ENCODE peak calls at places on chromosomes 11 and 22, in four cellular contexts. One of them, this sample, is unnamed. For H3K27me3, the result is how much of the 10 kb centered on the place peaks cover.

GRCh38 chr11:113142508-113142907 is 171.9 kb upstream of the TTC12 start:
- DNase-seq in left lung: no peak
- DNase-seq in mesenchymal stem cell: no peak
- DNase-seq in Panc1: no peak
- DNase-seq in this sample: no peak

GRCh38 chr22:28817919-28818859 is 17.8 kb upstream of the XBP1 start:
- DNase-seq in left lung: no peak
- DNase-seq in mesenchymal stem cell: no peak
- DNase-seq in Panc1: no peak
- DNase-seq in this sample: peak

GRCh38 chr22:39631381-39631780 is 60.8 kb downstream of the CACNA1I start:
- DNase-seq in left lung: peak
- DNase-seq in mesenchymal stem cell: no peak
- DNase-seq in Panc1: no peak
- DNase-seq in this sample: no peak

GRCh38 chr11:64597671-64598101 is 6.7 kb downstream of the SLC22A12 start:
- DNase-seq in left lung: peak
- DNase-seq in mesenchymal stem cell: no peak
- DNase-seq in Panc1: no peak
- DNase-seq in this sample: no peak

GRCh38 chr11:125338886-125339811 is 156.9 kb downstream of the FEZ1 start:
- DNase-seq in left lung: no peak
- DNase-seq in mesenchymal stem cell: peak
- DNase-seq in Panc1: no peak
- DNase-seq in this sample: no peak

GRCh38 chr22:27107824-27108223 is 450.4 kb downstream of the MIAT start:
- DNase-seq in left lung: no peak
- DNase-seq in mesenchymal stem cell: peak
- DNase-seq in Panc1: no peak
- DNase-seq in this sample: peak

GRCh38 chr22:30087611-30088010 is 7.3 kb downstream of the HORMAD2 start:
- DNase-seq in left lung: no peak
- DNase-seq in mesenchymal stem cell: no peak
- DNase-seq in Panc1: no peak
- DNase-seq in this sample: no peak

GRCh38 chr22:30453731-30454510 is 17.9 kb downstream of the SEC14L3 start:
- DNase-seq in left lung: no peak
- DNase-seq in mesenchymal stem cell: peak
- DNase-seq in Panc1: no peak
- DNase-seq in this sample: peak

GRCh38 chr11:103364687-103365086 is 255.5 kb downstream of the DYNC2H1 start:
- DNase-seq in left lung: no peak
- DNase-seq in mesenchymal stem cell: no peak
- DNase-seq in Panc1: no peak
- DNase-seq in this sample: peak

GRCh38 chr11:79486239-79486984 is 45.6 kb upstream of the TENM4 start:
- DNase-seq in left lung: no peak
- DNase-seq in mesenchymal stem cell: no peak
- DNase-seq in Panc1: no peak
- DNase-seq in this sample: no peak

GRCh38 chr22:30876221-30876751 is 92.3 kb downstream of the MORC2 start:
- DNase-seq in left lung: peak
- DNase-seq in mesenchymal stem cell: no peak
- DNase-seq in Panc1: no peak
- DNase-seq in this sample: no peak

GRCh38 chr11:91104237-91104636 is 881.4 kb upstream of the CHORDC1 start:
- DNase-seq in left lung: no peak
- DNase-seq in mesenchymal stem cell: peak
- DNase-seq in Panc1: no peak
- DNase-seq in this sample: no peak

GRCh38 chr11:102850973-102851745 is 7.8 kb upstream of the MMP3 start:
- DNase-seq in left lung: no peak
- DNase-seq in mesenchymal stem cell: peak
- DNase-seq in Panc1: no peak
- DNase-seq in this sample: no peak

GRCh38 chr11:70142171-70142875 is 60.8 kb upstream of the FADD start:
- DNase-seq in left lung: peak
- DNase-seq in mesenchymal stem cell: no peak
- DNase-seq in Panc1: no peak
- DNase-seq in this sample: peak

GRCh38 chr11:44814881-44815592 is 88.3 kb downstream of the TSPAN18 start:
- DNase-seq in left lung: no peak
- DNase-seq in mesenchymal stem cell: peak
- DNase-seq in Panc1: no peak
- DNase-seq in this sample: no peak

GRCh38 chr22:36237462-36238347 is 1.6 kb downstream of the APOL2 start:
- DNase-seq in left lung: no peak
- DNase-seq in mesenchymal stem cell: peak
- DNase-seq in Panc1: no peak
- DNase-seq in this sample: no peak

GRCh38 chr11:124899376-124900145 is 1.9 kb upstream of the ROBO4 start:
- DNase-seq in left lung: no peak
- DNase-seq in mesenchymal stem cell: peak
- DNase-seq in Panc1: no peak
- DNase-seq in this sample: no peak

GRCh38 chr11:79353706-79354105 is 87.1 kb downstream of the TENM4 start:
- DNase-seq in left lung: no peak
- DNase-seq in mesenchymal stem cell: no peak
- DNase-seq in Panc1: no peak
- DNase-seq in this sample: no peak

GRCh38 chr11:113263458-113264095 is 50.8 kb upstream of the TTC12 start:
- DNase-seq in left lung: no peak
- DNase-seq in mesenchymal stem cell: no peak
- DNase-seq in Panc1: no peak
- DNase-seq in this sample: no peak

GRCh38 chr11:69731110-69731509 is 27.3 kb upstream of the FGF19 start:
- DNase-seq in left lung: no peak
- DNase-seq in mesenchymal stem cell: no peak
- DNase-seq in Panc1: no peak
- DNase-seq in this sample: no peak

GRCh38 chr11:131692961-131693360 is 322.5 kb downstream of the NTM start:
- DNase-seq in left lung: no peak
- DNase-seq in mesenchymal stem cell: no peak
- DNase-seq in Panc1: no peak
- DNase-seq in this sample: no peak

GRCh38 chr11:13260196-13260962 is 17.2 kb upstream of the BMAL1 start:
- DNase-seq in left lung: no peak
- DNase-seq in mesenchymal stem cell: peak
- DNase-seq in Panc1: no peak
- DNase-seq in this sample: no peak

GRCh38 chr22:27372969-27373670 is 428.4 kb downstream of the MN1 start:
- DNase-seq in left lung: no peak
- DNase-seq in mesenchymal stem cell: peak
- DNase-seq in Panc1: no peak
- DNase-seq in this sample: peak

GRCh38 chr11:2944953-2945756 is 15.9 kb upstream of the PHLDA2 start:
- DNase-seq in left lung: peak
- DNase-seq in mesenchymal stem cell: peak
- DNase-seq in Panc1: no peak
- DNase-seq in this sample: peak

GRCh38 chr11:7251836-7252682 is at the start of gene SYT9:
- DNase-seq in left lung: peak
- DNase-seq in mesenchymal stem cell: peak
- DNase-seq in Panc1: no peak
- DNase-seq in this sample: peak

GRCh38 chr22:46297151-46297819 is 615 bp downstream of the GTSE1 start:
- DNase-seq in left lung: no peak
- DNase-seq in mesenchymal stem cell: peak
- DNase-seq in Panc1: no peak
- DNase-seq in this sample: peak

GRCh38 chr11:17985517-17985916 is 27.3 kb downstream of the SERGEF start:
- DNase-seq in left lung: no peak
- DNase-seq in mesenchymal stem cell: no peak
- DNase-seq in Panc1: no peak
- DNase-seq in this sample: no peak

GRCh38 chr22:50627452-50627913 is 469 bp downstream of the ARSA start:
- DNase-seq in left lung: peak
- DNase-seq in mesenchymal stem cell: peak
- DNase-seq in Panc1: no peak
- DNase-seq in this sample: peak

GRCh38 chr22:37442537-37442936 is 15.3 kb upstream of the ELFN2 start:
- DNase-seq in left lung: no peak
- DNase-seq in mesenchymal stem cell: peak
- DNase-seq in Panc1: no peak
- DNase-seq in this sample: no peak

GRCh38 chr22:44030702-44031082 is 6.6 kb downstream of the PARVB start:
- DNase-seq in left lung: peak
- DNase-seq in mesenchymal stem cell: no peak
- DNase-seq in Panc1: no peak
- DNase-seq in this sample: no peak

GRCh38 chr11:65438257-65439151 is 15.9 kb downstream of the NEAT1 start:
- DNase-seq in left lung: no peak
- DNase-seq in mesenchymal stem cell: peak
- DNase-seq in Panc1: no peak
- DNase-seq in this sample: no peak

GRCh38 chr22:27212617-27213177 is 555.3 kb downstream of the MIAT start:
- DNase-seq in left lung: no peak
- DNase-seq in mesenchymal stem cell: peak
- DNase-seq in Panc1: no peak
- DNase-seq in this sample: peak

GRCh38 chr11:7031346-7031957 is 11.2 kb downstream of the NLRP14 start:
- DNase-seq in left lung: no peak
- DNase-seq in mesenchymal stem cell: no peak
- DNase-seq in Panc1: no peak
- DNase-seq in this sample: no peak

GRCh38 chr22:27797793-27798525 is 3.6 kb downstream of the MN1 start:
- DNase-seq in left lung: no peak
- DNase-seq in mesenchymal stem cell: no peak
- DNase-seq in Panc1: no peak
- DNase-seq in this sample: no peak

GRCh38 chr11:48064306-48064705 is 83.9 kb downstream of the PTPRJ start:
- DNase-seq in left lung: no peak
- DNase-seq in mesenchymal stem cell: peak
- DNase-seq in Panc1: no peak
- DNase-seq in this sample: no peak

GRCh38 chr22:49582171-49582570 is 245.5 kb downstream of the BRD1 start:
- DNase-seq in left lung: no peak
- DNase-seq in mesenchymal stem cell: no peak
- DNase-seq in Panc1: no peak
- DNase-seq in this sample: no peak

GRCh38 chr11:119056397-119056999 is 507 bp downstream of the HYOU1 start:
- DNase-seq in left lung: peak
- DNase-seq in mesenchymal stem cell: peak
- DNase-seq in Panc1: no peak
- DNase-seq in this sample: peak

GRCh38 chr11:86193297-86194095 is 51.1 kb upstream of the EED start:
- DNase-seq in left lung: no peak
- DNase-seq in mesenchymal stem cell: peak
- DNase-seq in Panc1: peak
- DNase-seq in this sample: peak

GRCh38 chr11:86196291-86196690 is 48.3 kb upstream of the EED start:
- DNase-seq in left lung: no peak
- DNase-seq in mesenchymal stem cell: no peak
- DNase-seq in Panc1: no peak
- DNase-seq in this sample: no peak

GRCh38 chr11:86191874-86192273 is 52.7 kb upstream of the EED start:
- DNase-seq in left lung: no peak
- DNase-seq in mesenchymal stem cell: no peak
- DNase-seq in Panc1: no peak
- DNase-seq in this sample: no peak

GRCh38 chr11:86194998-86195397 is 49.6 kb upstream of the EED start:
- DNase-seq in left lung: no peak
- DNase-seq in mesenchymal stem cell: no peak
- DNase-seq in Panc1: no peak
- DNase-seq in this sample: no peak

DNA sequence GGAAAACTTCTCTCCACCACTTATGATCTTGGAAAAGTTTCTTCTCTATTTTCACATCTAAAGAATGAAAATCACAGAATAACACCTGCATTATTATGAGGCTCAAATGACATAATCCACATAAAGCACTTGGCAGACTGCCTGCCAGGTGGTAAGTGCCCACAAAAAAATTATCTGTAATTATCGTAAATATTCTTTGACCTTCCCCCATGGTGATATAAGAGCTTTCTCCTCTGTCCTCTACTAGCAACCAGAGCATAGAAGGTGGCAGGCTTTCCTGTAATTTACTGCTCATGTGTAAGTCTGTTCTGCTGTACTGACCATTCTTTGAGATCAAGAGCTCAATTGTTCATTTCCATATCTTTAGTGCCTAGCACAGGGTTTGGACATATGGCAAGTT is 51.7 kb upstream of the EED start:
- DNase-seq in left lung: no peak
- DNase-seq in mesenchymal stem cell: no peak
- DNase-seq in Panc1: no peak
- DNase-seq in this sample: no peak
- H3K4me3 ChIP-seq in left lung: peak
- H3K4me3 ChIP-seq in mesenchymal stem cell: peak
- H3K4me3 ChIP-seq in Panc1: no peak
- H3K4me3 ChIP-seq in this sample: no peak

GRCh38 chr22:20621162-20621561 is 113.8 kb downstream of the MED15 start:
- DNase-seq in left lung: no peak
- DNase-seq in mesenchymal stem cell: no peak
- DNase-seq in Panc1: no peak
- DNase-seq in this sample: no peak
- H3K27me3 ChIP-seq in left lung: under half
- H3K27me3 ChIP-seq in mesenchymal stem cell: under half
- H3K27me3 ChIP-seq in Panc1: under half
- H3K27me3 ChIP-seq in this sample: under half

DNA sequence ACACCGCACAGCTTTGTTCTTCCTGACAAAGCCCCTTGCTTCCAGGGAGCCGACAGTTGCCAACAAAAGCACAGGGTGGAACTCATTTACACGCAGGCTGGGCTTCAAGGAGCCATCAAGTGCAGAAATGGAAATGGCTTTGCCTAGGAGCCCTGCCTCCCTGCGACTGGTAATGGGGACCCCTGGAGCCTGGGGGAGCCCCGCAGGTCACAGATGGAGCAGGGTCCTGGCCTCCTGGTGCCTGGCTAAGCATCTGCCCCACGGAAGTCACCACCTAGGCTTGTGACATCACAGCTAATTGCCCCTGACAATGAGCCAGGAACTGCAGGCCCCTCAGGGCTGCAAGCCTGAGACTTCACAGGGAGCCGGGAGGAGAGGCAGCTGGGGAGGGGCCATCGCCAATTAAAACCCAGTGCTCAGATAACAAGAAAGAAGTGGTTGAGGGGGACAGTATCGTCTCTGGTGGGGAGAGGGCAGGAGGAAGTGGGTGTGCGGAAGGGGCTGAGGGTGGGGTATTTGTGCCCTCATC is 66.8 kb downstream of the NFAM1 start:
- DNase-seq in left lung: no peak
- DNase-seq in mesenchymal stem cell: no peak
- DNase-seq in Panc1: no peak
- DNase-seq in this sample: peak
- H3K4me3 ChIP-seq in left lung: no peak
- H3K4me3 ChIP-seq in mesenchymal stem cell: peak
- H3K4me3 ChIP-seq in Panc1: no peak
- H3K4me3 ChIP-seq in this sample: peak

DNA sequence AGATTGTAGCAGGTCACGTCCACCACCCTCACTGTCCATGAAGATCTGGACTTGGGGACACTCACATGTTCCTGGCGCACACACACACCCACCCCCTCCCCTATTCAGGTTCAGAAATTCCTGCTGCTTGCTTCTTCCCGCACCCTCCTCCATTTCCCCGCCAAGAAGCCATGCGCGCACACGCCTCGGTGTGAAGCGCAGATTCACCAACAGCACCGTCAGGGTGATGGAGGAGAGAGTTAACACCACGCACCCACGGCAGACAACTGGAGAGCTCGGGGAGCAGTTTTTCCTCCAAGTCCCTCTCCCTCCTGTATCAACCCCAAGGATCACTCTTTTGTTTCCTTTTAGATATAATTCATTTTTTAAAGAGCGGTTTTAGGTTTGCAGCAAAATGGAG is 113.4 kb downstream of the BCR start:
- DNase-seq in left lung: no peak
- DNase-seq in mesenchymal stem cell: no peak
- DNase-seq in Panc1: no peak
- DNase-seq in this sample: no peak
- H3K27me3 ChIP-seq in left lung: under half
- H3K27me3 ChIP-seq in mesenchymal stem cell: under half
- H3K27me3 ChIP-seq in Panc1: under half
- H3K27me3 ChIP-seq in this sample: under half